ENCODE peak calls at places on chromosomes 5 and 9, in six cellular contexts. P is GM12878, R is K562, I is H1, L is HepG2, C is SK-N-SH. K is an unnamed sample.

GRCh38 chr5:44536650-44537260 is 147.5 kb upstream of the FGF10 start:
- DNase-seq in C (peak), I (peak), L (peak), P (no peak), R (peak), K (no peak)

GRCh38 chr9:113772121-113772885 is 103.8 kb upstream of the ZNF618 start:
- DNase-seq in R (no peak), I (no peak), P (no peak), L (no peak), C (no peak), K (no peak)

GRCh38 chr5:132074091-132074771 is 642 bp downstream of the CSF2 start:
- DNase-seq in L (no peak), I (no peak), C (no peak), P (no peak), R (no peak), K (no peak)

GRCh38 chr9:85224729-85225128 is 517.0 kb downstream of the AGTPBP1 start:
- DNase-seq in L (no peak), C (no peak), I (no peak), R (no peak), P (no peak), K (no peak)

GRCh38 chr5:20972419-20972925 is 984.5 kb upstream of the CDH18 start:
- DNase-seq in C (peak), L (peak), P (no peak), R (no peak), I (peak), K (peak)

GRCh38 chr5:111774525-111774924 is 17.5 kb upstream of the NREP start:
- DNase-seq in C (no peak), L (no peak), P (no peak), R (no peak), I (no peak), K (no peak)

GRCh38 chr9:137620581-137620980 is 1.8 kb downstream of the EHMT1 start:
- DNase-seq in R (no peak), L (no peak), C (no peak), I (no peak), P (no peak), K (no peak)

GRCh38 chr5:10576121-10576789 is 12.4 kb downstream of the ANKRD33B start:
- DNase-seq in L (no peak), R (no peak), I (no peak), C (no peak), P (no peak), K (no peak)

GRCh38 chr9:124480621-124480981 is 26.6 kb downstream of the NR5A1 start:
- DNase-seq in C (peak), I (peak), P (no peak), R (peak), L (peak), K (no peak)

GRCh38 chr5:55108651-55109050 is 6.2 kb downstream of the GZMA start:
- DNase-seq in R (no peak), P (no peak), C (no peak), L (no peak), I (no peak), K (no peak)

GRCh38 chr5:3924990-3925389 is 329.4 kb downstream of the IRX1 start:
- DNase-seq in C (no peak), R (no peak), L (no peak), I (no peak), P (no peak), K (no peak)

GRCh38 chr5:160030631-160031377 is 21.9 kb downstream of the TTC1 start:
- DNase-seq in R (no peak), C (peak), P (no peak), L (no peak), I (no peak), K (no peak)

GRCh38 chr9:136336156-136336860 is 9.0 kb downstream of the GPSM1 start:
- DNase-seq in L (no peak), P (no peak), C (no peak), I (no peak), R (peak), K (no peak)

GRCh38 chr9:121622842-121623203 is 28.6 kb upstream of the DAB2IP start:
- DNase-seq in P (no peak), C (no peak), L (no peak), R (no peak), I (no peak), K (peak)

GRCh38 chr5:123265551-123265950 is 157.7 kb downstream of the CEP120 start:
- DNase-seq in C (no peak), L (no peak), I (no peak), R (no peak), P (no peak), K (no peak)

GRCh38 chr9:110016340-110016739 is 191.6 kb downstream of the C9orf152 start:
- DNase-seq in C (peak), P (no peak), I (no peak), R (no peak), L (peak), K (no peak)

GRCh38 chr5:175836741-175837729 is 34.3 kb upstream of the CPLX2 start:
- DNase-seq in I (no peak), C (peak), L (no peak), P (no peak), R (no peak), K (no peak)

GRCh38 chr5:75405296-75405695 is 68.3 kb downstream of the HMGCR start:
- DNase-seq in C (no peak), P (no peak), L (no peak), R (no peak), I (no peak), K (no peak)

GRCh38 chr5:69492391-69493234 is at the start of gene OCLN:
- DNase-seq in C (peak), R (peak), L (peak), P (no peak), I (peak), K (peak)

GRCh38 chr5:81759632-81760005 is 8.7 kb upstream of the SSBP2 start:
- DNase-seq in C (no peak), L (no peak), I (no peak), P (no peak), R (no peak), K (no peak)

GRCh38 chr5:138402640-138403039 is 36.2 kb upstream of the REEP2 start:
- DNase-seq in L (no peak), I (no peak), P (no peak), R (no peak), C (no peak), K (no peak)

GRCh38 chr9:108439967-108440366 is 415.8 kb downstream of the ACTL7B start:
- DNase-seq in L (no peak), R (no peak), P (no peak), C (no peak), I (no peak), K (no peak)

GRCh38 chr9:125540497-125540896 is 166.5 kb downstream of the MAPKAP1 start:
- DNase-seq in R (no peak), I (no peak), C (no peak), P (no peak), L (no peak), K (no peak)

GRCh38 chr5:160039810-160040470 is 31.0 kb downstream of the TTC1 start:
- DNase-seq in C (no peak), R (no peak), L (peak), I (no peak), P (no peak), K (no peak)

GRCh38 chr5:1401681-1402096 is 43.6 kb downstream of the SLC6A3 start:
- DNase-seq in L (no peak), C (peak), I (no peak), P (no peak), R (no peak), K (no peak)

GRCh38 chr5:149936700-149937091 is 7.9 kb downstream of the PDE6A start:
- DNase-seq in R (no peak), C (no peak), P (no peak), I (no peak), L (no peak), K (no peak)

GRCh38 chr9:135502168-135502872 is 1.8 kb downstream of the MRPS2 start:
- DNase-seq in P (no peak), I (no peak), L (no peak), R (peak), C (peak), K (no peak)

GRCh38 chr5:158755971-158756370 is 343.7 kb downstream of the EBF1 start:
- DNase-seq in L (no peak), P (no peak), I (no peak), C (no peak), R (no peak), K (no peak)

GRCh38 chr5:1412163-1412562 is 33.1 kb downstream of the SLC6A3 start:
- DNase-seq in L (no peak), P (no peak), R (no peak), C (no peak), I (no peak), K (no peak)

GRCh38 chr9:113535756-113536155 is 72.2 kb downstream of the RGS3 start:
- DNase-seq in P (no peak), C (no peak), L (no peak), I (no peak), R (no peak), K (no peak)

GRCh38 chr9:69264526-69264925 is 60.5 kb upstream of the ENTREP1 start:
- DNase-seq in R (no peak), C (no peak), I (no peak), P (no peak), L (no peak), K (peak)

GRCh38 chr5:67133781-67134180 is 62.8 kb downstream of the CD180 start:
- DNase-seq in C (no peak), I (no peak), L (no peak), R (no peak), P (no peak), K (no peak)
- TF ChIP-seq GABPA in C (no peak), I (no peak), L (no peak), R (no peak), P (no peak), K (no peak)

DNA sequence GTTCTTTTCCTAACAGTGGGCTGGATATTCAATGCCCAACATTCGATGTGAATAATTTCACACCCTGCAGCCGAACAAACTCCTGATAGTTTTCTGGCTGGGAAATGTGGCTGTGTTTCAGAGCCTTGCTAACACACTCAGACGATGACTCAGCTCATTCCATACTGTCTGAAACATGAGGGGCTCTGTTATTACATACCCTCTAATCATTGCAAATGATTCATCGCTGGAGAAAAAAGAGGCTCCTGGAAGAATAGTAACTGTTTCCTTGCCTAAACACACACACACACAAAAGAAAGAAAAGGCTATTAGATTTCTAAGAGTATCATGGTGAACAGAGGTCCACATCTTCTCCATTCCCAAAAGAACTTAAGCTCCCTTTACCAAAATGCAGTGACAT is 75.7 kb downstream of the OXCT1 start:
- DNase-seq in P (no peak), I (no peak), C (no peak), R (no peak), L (peak), K (no peak)
- H3K4me3 ChIP-seq in P (no peak), I (no peak), C (peak), R (no peak), L (no peak), K (no peak)

GRCh38 chr5:76715734-76716455 is at the start of gene F2R:
- DNase-seq in P (no peak), I (peak), R (peak), L (peak), C (peak), K (no peak)
- TF ChIP-seq GABPA in P (no peak), I (no peak), R (no peak), L (no peak), C (no peak), K (no peak)

DNA sequence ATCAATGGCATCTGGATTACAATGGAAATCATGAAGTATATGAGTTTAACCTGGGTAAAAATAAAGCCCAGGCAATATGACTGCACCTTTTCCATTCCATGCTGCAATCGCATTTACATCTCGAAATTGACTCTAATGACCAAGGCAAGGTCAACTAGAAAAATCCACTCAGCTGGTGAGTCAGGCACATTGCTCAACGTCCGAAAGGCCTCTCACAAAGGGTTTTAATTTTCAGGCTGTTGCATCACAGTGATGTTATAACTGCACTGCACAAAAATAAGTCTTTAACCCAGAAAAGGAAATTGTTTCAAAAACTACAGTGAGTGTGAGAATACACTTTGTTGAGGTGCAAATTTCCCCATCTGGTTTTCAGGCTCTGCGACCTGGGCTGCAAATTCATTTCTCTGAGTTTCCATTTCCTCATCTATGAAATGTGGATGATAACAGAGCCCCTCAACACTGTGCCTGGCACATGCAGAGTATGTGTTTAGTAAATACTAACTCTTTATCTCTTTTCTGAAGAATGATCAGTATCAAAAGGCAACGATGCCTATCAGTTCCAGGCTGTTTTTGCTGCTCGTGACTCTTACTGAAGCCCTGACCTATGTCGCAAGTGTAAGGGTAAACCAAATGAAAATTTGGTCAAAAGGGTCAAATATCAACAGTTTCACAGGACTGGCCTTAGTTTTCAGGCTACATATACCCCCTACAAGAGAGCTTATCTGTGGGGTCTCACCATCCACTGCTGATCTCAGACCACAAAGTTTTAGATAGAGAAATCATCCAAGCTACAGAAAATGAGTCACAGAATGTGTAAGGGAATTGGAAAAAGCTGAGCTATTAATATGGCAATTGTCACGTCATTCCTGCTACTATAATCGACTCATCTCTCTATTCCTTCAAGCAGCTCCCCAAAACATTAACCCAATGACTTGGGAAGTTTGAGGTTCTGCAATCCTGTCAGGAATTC is 4.1 kb downstream of the NFIL3 start:
- DNase-seq in C (peak), R (peak), P (no peak), L (peak), I (no peak), K (peak)
- H3K4me3 ChIP-seq in C (peak), R (no peak), P (no peak), L (peak), I (no peak), K (no peak)

GRCh38 chr5:140346348-140347221 is at the start of gene HBEGF:
- DNase-seq in C (peak), R (peak), I (peak), L (peak), P (no peak), K (peak)
- TF ChIP-seq GABPA in C (no peak), R (peak), I (no peak), L (no peak), P (no peak), K (no peak)

GRCh38 chr5:174343826-174344225 is 298.3 kb downstream of the NSG2 start:
- DNase-seq in R (no peak), I (no peak), C (no peak), P (no peak), L (no peak), K (no peak)

GRCh38 chr5:174347183-174347582 is 301.7 kb downstream of the NSG2 start:
- DNase-seq in R (no peak), P (no peak), I (no peak), C (no peak), L (no peak), K (no peak)

GRCh38 chr5:174342696-174343095 is 297.2 kb downstream of the NSG2 start:
- DNase-seq in C (no peak), I (no peak), R (no peak), L (no peak), P (no peak), K (no peak)

GRCh38 chr5:174340221-174340620 is 294.7 kb downstream of the NSG2 start:
- DNase-seq in R (no peak), P (no peak), C (no peak), I (no peak), L (no peak), K (no peak)

GRCh38 chr5:174344335-174344734 is 298.8 kb downstream of the NSG2 start:
- DNase-seq in I (no peak), C (no peak), L (no peak), P (no peak), R (no peak), K (no peak)
- H3K4me3 ChIP-seq in I (no peak), C (no peak), L (no peak), P (no peak), R (no peak), K (no peak)

GRCh38 chr5:100165309-100165708 is 369.9 kb upstream of the FAM174A start:
- DNase-seq in C (no peak), R (no peak), I (no peak), L (no peak), P (peak), K (no peak)
- TF ChIP-seq GABPA in C (no peak), R (no peak), I (no peak), L (no peak), P (peak), K (no peak)

K was measured in HL-60.